ENCODE peak calls at places on chromosomes 16 and 17, in seven cellular contexts. A is adrenal gland, H is stomach, T is A549, V is transverse colon, K is esophagus muscularis mucosa, D is HCT116. O is an unnamed sample.
A peak's percentile ranks its signal among the peaks of the same experiment; 100 is the strongest.

GRCh38 chr17:6346986-6347385 is 87.9 kb downstream of the AIPL1 start:
- DNase-seq in A (no peak), H (no peak), T (no peak), V (no peak), K (peak; percentile 89), D (no peak), O (no peak)

GRCh38 chr17:37568350-37569053 is 40.7 kb downstream of the SYNRG start:
- DNase-seq in A (no peak), H (no peak), T (no peak), V (no peak), K (no peak), D (no peak), O (no peak)

GRCh38 chr16:19523184-19523558 is 571 bp upstream of the CCP110 start:
- DNase-seq in A (no peak), H (no peak), T (no peak), V (no peak), K (no peak), D (no peak), O (no peak)

GRCh38 chr17:30969989-30970680 is 704 bp upstream of the RNF135 start:
- DNase-seq in A (no peak), H (peak; percentile 26), T (peak; percentile 57), V (peak; percentile 52), K (no peak), D (no peak), O (peak; percentile 53)

GRCh38 chr16:49929606-49930005 is 73.7 kb upstream of the ZNF423 start:
- DNase-seq in A (no peak), H (no peak), T (no peak), V (no peak), K (no peak), D (no peak), O (no peak)

GRCh38 chr17:68705331-68706166 is 104.4 kb upstream of the FAM20A start:
- DNase-seq in A (no peak), H (no peak), T (no peak), V (no peak), K (no peak), D (no peak), O (no peak)

GRCh38 chr17:32483451-32484019 is 3.3 kb upstream of the CDK5R1 start:
- DNase-seq in A (peak; percentile 88), H (peak; percentile 42), T (peak; percentile 69), V (no peak), K (no peak), D (no peak), O (peak; percentile 37)

GRCh38 chr16:81548901-81549546 is 104.4 kb downstream of the CMIP start:
- DNase-seq in A (no peak), H (no peak), T (peak; percentile 55), V (peak; percentile 55), K (no peak), D (no peak), O (no peak)

GRCh38 chr17:60926466-60927183 is 249.0 kb downstream of the BCAS3 start:
- DNase-seq in A (no peak), H (no peak), T (no peak), V (no peak), K (no peak), D (no peak), O (no peak)

GRCh38 chr17:78988152-78988551 is 8.4 kb upstream of the LGALS3BP start:
- DNase-seq in A (no peak), H (no peak), T (no peak), V (no peak), K (no peak), D (no peak), O (peak; percentile 16)

GRCh38 chr17:62895650-62896301 is 70.3 kb upstream of the TANC2 start:
- DNase-seq in A (peak; percentile 23), H (no peak), T (no peak), V (no peak), K (no peak), D (no peak), O (no peak)

GRCh38 chr17:7858487-7858832 is 657 bp downstream of the CYB5D1 start:
- DNase-seq in A (peak; percentile 59), H (no peak), T (peak; percentile 69), V (peak; percentile 53), K (no peak), D (no peak), O (peak; percentile 64)

GRCh38 chr16:57324649-57325223 is 33.8 kb upstream of the CCL22 start:
- DNase-seq in A (no peak), H (no peak), T (no peak), V (no peak), K (peak; percentile 68), D (no peak), O (no peak)

GRCh38 chr17:29237476-29238132 is 9.1 kb upstream of the CRYBA1 start:
- DNase-seq in A (peak; percentile 27), H (no peak), T (no peak), V (no peak), K (no peak), D (peak; percentile 51), O (peak; percentile 46)

GRCh38 chr16:55184052-55184451 is 140.0 kb upstream of the IRX6 start:
- DNase-seq in A (no peak), H (no peak), T (no peak), V (no peak), K (no peak), D (no peak), O (no peak)

GRCh38 chr16:68839831-68840230 is 3.5 kb upstream of the TANGO6 start:
- DNase-seq in A (no peak), H (no peak), T (no peak), V (no peak), K (no peak), D (no peak), O (no peak)

GRCh38 chr16:31184888-31185287 is 4.9 kb downstream of the FUS start:
- DNase-seq in A (no peak), H (no peak), T (no peak), V (no peak), K (no peak), D (no peak), O (no peak)

GRCh38 chr17:33056392-33057146 is 64.9 kb downstream of the SPACA3 start:
- DNase-seq in A (no peak), H (no peak), T (no peak), V (no peak), K (no peak), D (no peak), O (no peak)

GRCh38 chr16:77406680-77407079 is 28.2 kb downstream of the ADAMTS18 start:
- DNase-seq in A (no peak), H (no peak), T (no peak), V (no peak), K (no peak), D (peak; percentile 4), O (no peak)

GRCh38 chr17:30545024-30545423 is 67.8 kb downstream of the GOSR1 start:
- DNase-seq in A (no peak), H (no peak), T (no peak), V (no peak), K (no peak), D (no peak), O (peak; percentile 84)

GRCh38 chr17:34613064-34614019 is 34.0 kb downstream of the TMEM132E start:
- DNase-seq in A (no peak), H (no peak), T (no peak), V (no peak), K (no peak), D (no peak), O (no peak)

GRCh38 chr17:5819921-5820685 is 235.8 kb upstream of the NLRP1 start:
- DNase-seq in A (no peak), H (no peak), T (no peak), V (no peak), K (peak; percentile 91), D (no peak), O (no peak)

DNA sequence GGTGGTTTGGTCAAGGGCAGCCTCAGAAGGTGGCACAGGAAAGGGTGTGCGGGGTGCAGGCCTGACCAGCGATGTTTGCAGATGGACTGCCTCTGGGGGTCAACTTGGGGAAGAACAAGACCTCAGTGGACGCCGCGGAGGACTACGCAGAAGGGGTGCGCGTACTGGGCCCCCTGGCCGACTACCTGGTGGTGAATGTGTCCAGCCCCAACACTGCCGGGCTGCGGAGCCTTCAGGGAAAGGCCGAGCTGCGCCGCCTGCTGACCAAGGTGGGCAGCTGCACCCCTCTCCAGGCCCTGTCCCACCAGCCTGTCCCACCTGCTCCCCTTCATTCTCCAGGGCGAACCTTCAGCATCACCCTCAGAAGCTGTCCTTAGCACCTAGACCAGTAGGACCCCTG is 12.5 kb downstream of the DHODH start:
- DNase-seq in A (no peak), H (no peak), T (no peak), V (no peak), K (no peak), D (no peak), O (no peak)
- TF ChIP-seq POLR2A in A (no peak), H (no peak), T (no peak), V (no peak), K (no peak), D (no peak), O (no peak)

DNA sequence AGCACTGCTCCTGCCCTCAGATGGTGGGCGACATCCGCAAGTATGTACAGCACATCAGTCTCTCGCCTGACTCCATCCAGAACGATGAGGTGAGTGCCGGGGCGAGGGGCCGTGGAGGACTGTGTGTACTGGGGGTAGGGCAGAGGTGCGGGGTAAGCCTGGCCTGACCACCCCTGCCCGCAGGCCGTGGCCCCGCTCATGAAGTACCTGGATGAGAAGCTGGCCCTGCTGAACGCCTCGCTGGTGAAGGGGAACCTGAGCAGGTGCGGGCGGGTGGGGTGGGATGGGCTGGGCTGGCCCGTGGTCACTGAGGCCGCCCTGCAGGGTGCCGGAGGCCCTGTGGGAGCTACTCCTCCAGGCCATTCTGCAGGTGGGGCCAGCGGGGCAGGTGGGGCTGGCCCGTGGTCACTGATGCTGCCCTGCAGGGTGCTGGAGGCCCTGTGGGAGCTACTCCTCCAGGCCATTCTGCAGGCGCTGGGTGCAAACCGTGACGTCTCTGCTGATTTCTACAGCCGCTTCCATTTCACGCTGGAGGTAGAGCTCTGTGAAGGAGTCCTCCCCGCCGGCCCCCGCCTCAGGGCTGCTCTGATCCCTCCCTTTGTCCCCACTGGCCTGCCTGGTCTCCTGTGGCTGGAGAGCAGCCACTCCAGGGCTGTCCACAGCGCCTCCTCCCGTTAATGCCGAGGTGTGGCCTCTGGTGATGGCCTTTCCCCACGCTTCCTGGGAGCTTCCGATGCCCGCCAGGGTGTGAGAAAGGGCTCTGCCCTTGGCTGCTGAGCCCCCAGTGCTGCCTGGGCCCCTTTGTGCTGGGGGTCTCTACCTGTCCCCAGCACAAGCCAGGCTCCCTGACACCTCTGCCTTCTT is 5.0 kb downstream of the TSR3 start:
- DNase-seq in A (no peak), H (no peak), T (no peak), V (no peak), K (no peak), D (no peak), O (no peak)
- TF ChIP-seq POLR2A in A (no peak), H (no peak), T (no peak), V (no peak), K (no peak), D (no peak), O (no peak)

DNA sequence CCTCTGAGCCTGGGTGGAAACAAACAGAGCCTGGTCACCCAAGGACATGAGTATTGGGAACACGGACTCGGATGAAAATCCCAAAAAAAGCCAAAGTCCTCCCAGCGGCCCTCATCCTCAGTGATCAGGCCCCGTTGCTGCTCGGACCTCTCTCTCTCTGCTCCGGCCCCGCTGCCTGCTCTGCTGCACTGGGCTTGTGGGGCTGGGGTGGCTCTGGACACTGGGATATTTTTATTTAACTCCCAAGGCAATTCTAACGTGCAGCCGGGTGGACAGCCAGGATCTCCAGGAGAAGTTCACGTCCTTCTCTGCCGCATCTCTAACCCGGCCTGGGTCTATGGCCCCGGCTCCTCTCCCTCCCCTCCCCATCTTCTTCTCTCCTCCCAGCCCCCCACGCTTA is 280.9 kb upstream of the TNRC6C start:
- DNase-seq in A (no peak), H (no peak), T (no peak), V (no peak), K (no peak), D (no peak), O (no peak)
- TF ChIP-seq POLR2A in A (no peak), H (no peak), T (no peak), V (no peak), K (no peak), D (no peak), O (no peak)

GRCh38 chr16:10736926-10737625 is 6.6 kb upstream of the NUBP1 start:
- DNase-seq in A (peak; percentile 62), H (peak; percentile 61), T (peak; percentile 65), V (peak; percentile 71), K (peak; percentile 90), D (peak; percentile 50), O (peak; percentile 72)
- TF ChIP-seq POLR2A in A (no peak), H (no peak), T (no peak), V (no peak), K (no peak), D (no peak), O (no peak)

O was measured in erythroblast.